ENCODE peak calls at places on chromosome 10, in eight cellular contexts. One of them, this sample, is unnamed.

GRCh38 chr10:47348661-47349470 is 703 bp downstream of the RBP3 start:
- DNase-seq in glutamatergic neuron: no peak
- DNase-seq in effector memory CD8-positive, alpha-beta T cell: no peak
- DNase-seq in activated naive CD4-positive, alpha-beta T cell: no peak
- DNase-seq in activated effector memory CD4-positive, alpha-beta T cell treated with anti-CD3 and anti-CD28 coated beads, Interleukin-2, amount 50 U/mL, for 16 hours: peak
- DNase-seq in cardiac septum: peak
- DNase-seq in hypothalamus: no peak
- DNase-seq in fibroblast of gingiva: no peak
- DNase-seq in this sample: no peak

GRCh38 chr10:101060951-101061813 is 607 bp upstream of the KAZALD1 start:
- DNase-seq in glutamatergic neuron: peak
- DNase-seq in effector memory CD8-positive, alpha-beta T cell: peak
- DNase-seq in activated naive CD4-positive, alpha-beta T cell: peak
- DNase-seq in activated effector memory CD4-positive, alpha-beta T cell treated with anti-CD3 and anti-CD28 coated beads, Interleukin-2, amount 50 U/mL, for 16 hours: peak
- DNase-seq in cardiac septum: peak
- DNase-seq in hypothalamus: no peak
- DNase-seq in fibroblast of gingiva: peak
- DNase-seq in this sample: peak

GRCh38 chr10:89355373-89355772 is 22.5 kb upstream of the IFIT1B start:
- DNase-seq in glutamatergic neuron: no peak
- DNase-seq in effector memory CD8-positive, alpha-beta T cell: no peak
- DNase-seq in activated naive CD4-positive, alpha-beta T cell: no peak
- DNase-seq in activated effector memory CD4-positive, alpha-beta T cell treated with anti-CD3 and anti-CD28 coated beads, Interleukin-2, amount 50 U/mL, for 16 hours: no peak
- DNase-seq in cardiac septum: no peak
- DNase-seq in hypothalamus: no peak
- DNase-seq in fibroblast of gingiva: peak
- DNase-seq in this sample: no peak

GRCh38 chr10:110774069-110775021 is 97.4 kb upstream of the PDCD4 start:
- DNase-seq in glutamatergic neuron: no peak
- DNase-seq in effector memory CD8-positive, alpha-beta T cell: no peak
- DNase-seq in activated naive CD4-positive, alpha-beta T cell: no peak
- DNase-seq in activated effector memory CD4-positive, alpha-beta T cell treated with anti-CD3 and anti-CD28 coated beads, Interleukin-2, amount 50 U/mL, for 16 hours: peak
- DNase-seq in cardiac septum: no peak
- DNase-seq in hypothalamus: no peak
- DNase-seq in fibroblast of gingiva: peak
- DNase-seq in this sample: no peak

GRCh38 chr10:35875281-35875680 is 233.2 kb upstream of the FZD8 start:
- DNase-seq in glutamatergic neuron: no peak
- DNase-seq in effector memory CD8-positive, alpha-beta T cell: no peak
- DNase-seq in activated naive CD4-positive, alpha-beta T cell: no peak
- DNase-seq in activated effector memory CD4-positive, alpha-beta T cell treated with anti-CD3 and anti-CD28 coated beads, Interleukin-2, amount 50 U/mL, for 16 hours: no peak
- DNase-seq in cardiac septum: no peak
- DNase-seq in hypothalamus: no peak
- DNase-seq in fibroblast of gingiva: no peak
- DNase-seq in this sample: no peak

GRCh38 chr10:50788951-50789904 is 49.5 kb downstream of the ASAH2B start:
- DNase-seq in glutamatergic neuron: no peak
- DNase-seq in effector memory CD8-positive, alpha-beta T cell: no peak
- DNase-seq in activated naive CD4-positive, alpha-beta T cell: no peak
- DNase-seq in activated effector memory CD4-positive, alpha-beta T cell treated with anti-CD3 and anti-CD28 coated beads, Interleukin-2, amount 50 U/mL, for 16 hours: no peak
- DNase-seq in cardiac septum: no peak
- DNase-seq in hypothalamus: no peak
- DNase-seq in fibroblast of gingiva: peak
- DNase-seq in this sample: no peak

GRCh38 chr10:14658331-14659122 is 116.2 kb downstream of the FAM107B start:
- DNase-seq in glutamatergic neuron: no peak
- DNase-seq in effector memory CD8-positive, alpha-beta T cell: no peak
- DNase-seq in activated naive CD4-positive, alpha-beta T cell: no peak
- DNase-seq in activated effector memory CD4-positive, alpha-beta T cell treated with anti-CD3 and anti-CD28 coated beads, Interleukin-2, amount 50 U/mL, for 16 hours: no peak
- DNase-seq in cardiac septum: no peak
- DNase-seq in hypothalamus: no peak
- DNase-seq in fibroblast of gingiva: peak
- DNase-seq in this sample: no peak

GRCh38 chr10:100401631-100402328 is 54.7 kb downstream of the SCD start:
- DNase-seq in glutamatergic neuron: no peak
- DNase-seq in effector memory CD8-positive, alpha-beta T cell: no peak
- DNase-seq in activated naive CD4-positive, alpha-beta T cell: no peak
- DNase-seq in activated effector memory CD4-positive, alpha-beta T cell treated with anti-CD3 and anti-CD28 coated beads, Interleukin-2, amount 50 U/mL, for 16 hours: no peak
- DNase-seq in cardiac septum: no peak
- DNase-seq in hypothalamus: no peak
- DNase-seq in fibroblast of gingiva: no peak
- DNase-seq in this sample: no peak

GRCh38 chr10:21764790-21765189 is 230.8 kb downstream of the MLLT10 start:
- DNase-seq in glutamatergic neuron: no peak
- DNase-seq in effector memory CD8-positive, alpha-beta T cell: no peak
- DNase-seq in activated naive CD4-positive, alpha-beta T cell: no peak
- DNase-seq in activated effector memory CD4-positive, alpha-beta T cell treated with anti-CD3 and anti-CD28 coated beads, Interleukin-2, amount 50 U/mL, for 16 hours: no peak
- DNase-seq in cardiac septum: no peak
- DNase-seq in hypothalamus: no peak
- DNase-seq in fibroblast of gingiva: no peak
- DNase-seq in this sample: no peak

GRCh38 chr10:119669975-119670640 is 18.9 kb downstream of the BAG3 start:
- DNase-seq in glutamatergic neuron: no peak
- DNase-seq in effector memory CD8-positive, alpha-beta T cell: no peak
- DNase-seq in activated naive CD4-positive, alpha-beta T cell: no peak
- DNase-seq in activated effector memory CD4-positive, alpha-beta T cell treated with anti-CD3 and anti-CD28 coated beads, Interleukin-2, amount 50 U/mL, for 16 hours: no peak
- DNase-seq in cardiac septum: no peak
- DNase-seq in hypothalamus: no peak
- DNase-seq in fibroblast of gingiva: no peak
- DNase-seq in this sample: no peak

GRCh38 chr10:103429647-103430046 is 22.5 kb downstream of the CALHM2 start:
- DNase-seq in glutamatergic neuron: no peak
- DNase-seq in effector memory CD8-positive, alpha-beta T cell: no peak
- DNase-seq in activated naive CD4-positive, alpha-beta T cell: no peak
- DNase-seq in activated effector memory CD4-positive, alpha-beta T cell treated with anti-CD3 and anti-CD28 coated beads, Interleukin-2, amount 50 U/mL, for 16 hours: no peak
- DNase-seq in cardiac septum: no peak
- DNase-seq in hypothalamus: no peak
- DNase-seq in fibroblast of gingiva: no peak
- DNase-seq in this sample: no peak

This sample was measured in NCI-H2081 treated with DMSO at 0.1 percent for 48 hours.